ENCODE peak calls at places on chromosomes 13 and 19, in four cellular contexts. One of them, this sample, is unnamed.

GRCh38 chr13:55999709-56000108 is 1141.0 kb upstream of the PRR20A start:
- DNase-seq in HEK293T: no peak
- DNase-seq in K562: no peak
- DNase-seq in HepG2: no peak
- DNase-seq in this sample: peak

GRCh38 chr19:49812452-49812996 is 568 bp downstream of the FUZ start:
- DNase-seq in HepG2: no peak
- DNase-seq in HEK293T: no peak
- DNase-seq in K562: no peak
- DNase-seq in this sample: no peak

GRCh38 chr13:28324181-28324789 is 170.6 kb downstream of the FLT1 start:
- DNase-seq in HepG2: peak
- DNase-seq in HEK293T: peak
- DNase-seq in K562: peak
- DNase-seq in this sample: peak

GRCh38 chr13:29429496-29429895 is 166.0 kb downstream of the SLC7A1 start:
- DNase-seq in K562: no peak
- DNase-seq in HepG2: no peak
- DNase-seq in HEK293T: no peak
- DNase-seq in this sample: no peak

GRCh38 chr13:41588899-41589298 is 131.5 kb downstream of the RGCC start:
- DNase-seq in K562: peak
- DNase-seq in HepG2: peak
- DNase-seq in HEK293T: no peak
- DNase-seq in this sample: no peak

GRCh38 chr13:42947925-42948324 is 44.1 kb downstream of the EPSTI1 start:
- DNase-seq in HepG2: no peak
- DNase-seq in HEK293T: no peak
- DNase-seq in K562: no peak
- DNase-seq in this sample: no peak

GRCh38 chr13:110371550-110372465 is 64.7 kb downstream of the COL4A2 start:
- DNase-seq in HEK293T: no peak
- DNase-seq in HepG2: no peak
- DNase-seq in K562: no peak
- DNase-seq in this sample: no peak

GRCh38 chr19:56912406-56912805 is 71.9 kb upstream of the PEG3 start:
- DNase-seq in K562: no peak
- DNase-seq in HEK293T: no peak
- DNase-seq in HepG2: no peak
- DNase-seq in this sample: no peak

GRCh38 chr13:76741624-76742023 is 144.6 kb downstream of the KCTD12 start:
- DNase-seq in HEK293T: no peak
- DNase-seq in HepG2: no peak
- DNase-seq in K562: no peak
- DNase-seq in this sample: no peak

GRCh38 chr13:47930649-47931165 is 70.4 kb downstream of the SUCLA2 start:
- DNase-seq in HepG2: no peak
- DNase-seq in K562: no peak
- DNase-seq in HEK293T: no peak
- DNase-seq in this sample: no peak

GRCh38 chr13:40145139-40145538 is 489.7 kb downstream of the COG6 start:
- DNase-seq in K562: no peak
- DNase-seq in HepG2: no peak
- DNase-seq in HEK293T: no peak
- DNase-seq in this sample: no peak

GRCh38 chr13:34411881-34412280 is 530.2 kb upstream of the NBEA start:
- DNase-seq in K562: no peak
- DNase-seq in HEK293T: no peak
- DNase-seq in HepG2: no peak
- DNase-seq in this sample: no peak

GRCh38 chr13:43054803-43055802 is 31.7 kb downstream of the DNAJC15 start:
- DNase-seq in HEK293T: peak
- DNase-seq in K562: peak
- DNase-seq in HepG2: peak
- DNase-seq in this sample: peak

GRCh38 chr13:77516342-77516789 is 19.1 kb upstream of the SCEL start:
- DNase-seq in HepG2: no peak
- DNase-seq in K562: no peak
- DNase-seq in HEK293T: no peak
- DNase-seq in this sample: no peak

GRCh38 chr19:28393574-28394336 is 819.2 kb downstream of the UQCRFS1 start:
- DNase-seq in HEK293T: no peak
- DNase-seq in HepG2: no peak
- DNase-seq in K562: no peak
- DNase-seq in this sample: no peak

GRCh38 chr13:38369058-38369457 is 19.4 kb downstream of the UFM1 start:
- DNase-seq in HEK293T: no peak
- DNase-seq in K562: no peak
- DNase-seq in HepG2: no peak
- DNase-seq in this sample: no peak

GRCh38 chr13:38361551-38362262 is 12.1 kb downstream of the UFM1 start:
- DNase-seq in HepG2: no peak
- DNase-seq in HEK293T: no peak
- DNase-seq in K562: no peak
- DNase-seq in this sample: no peak

GRCh38 chr13:38363219-38363618 is 13.6 kb downstream of the UFM1 start:
- DNase-seq in HEK293T: no peak
- DNase-seq in K562: no peak
- DNase-seq in HepG2: no peak
- DNase-seq in this sample: no peak

GRCh38 chr13:38372818-38373217 is 23.2 kb downstream of the UFM1 start:
- DNase-seq in HepG2: no peak
- DNase-seq in K562: no peak
- DNase-seq in HEK293T: no peak
- DNase-seq in this sample: no peak

GRCh38 chr13:38366954-38367645 is 17.4 kb downstream of the UFM1 start:
- DNase-seq in K562: no peak
- DNase-seq in HEK293T: no peak
- DNase-seq in HepG2: no peak
- DNase-seq in this sample: no peak
- TF ChIP-seq ELF4 in K562: no peak
- TF ChIP-seq ELF4 in HEK293T: no peak
- TF ChIP-seq ELF4 in HepG2: no peak
- TF ChIP-seq ELF4 in this sample: no peak

GRCh38 chr19:16899566-16900075 is 10.8 kb downstream of the F2RL3 start:
- DNase-seq in HEK293T: peak
- DNase-seq in K562: peak
- DNase-seq in HepG2: peak
- DNase-seq in this sample: peak
- TF ChIP-seq ELF4 in HEK293T: no peak
- TF ChIP-seq ELF4 in K562: no peak
- TF ChIP-seq ELF4 in HepG2: no peak
- TF ChIP-seq ELF4 in this sample: no peak

GRCh38 chr19:3508771-3509535 is 2.8 kb downstream of the FZR1 start:
- DNase-seq in HepG2: no peak
- DNase-seq in HEK293T: no peak
- DNase-seq in K562: peak
- DNase-seq in this sample: no peak

GRCh38 chr19:3505598-3506383 is at the start of gene FZR1:
- DNase-seq in K562: peak
- DNase-seq in HEK293T: peak
- DNase-seq in HepG2: peak
- DNase-seq in this sample: peak

GRCh38 chr19:3507371-3508120 is 1.4 kb downstream of the FZR1 start:
- DNase-seq in K562: peak
- DNase-seq in HEK293T: no peak
- DNase-seq in HepG2: peak
- DNase-seq in this sample: peak

GRCh38 chr19:3504723-3505122 is 1.4 kb upstream of the FZR1 start:
- DNase-seq in HEK293T: no peak
- DNase-seq in K562: no peak
- DNase-seq in HepG2: no peak
- DNase-seq in this sample: no peak

GRCh38 chr19:3506384-3507340 is 551 bp downstream of the FZR1 start:
- DNase-seq in HepG2: no peak
- DNase-seq in K562: peak
- DNase-seq in HEK293T: no peak
- DNase-seq in this sample: no peak
- TF ChIP-seq ELF4 in HepG2: no peak
- TF ChIP-seq ELF4 in K562: no peak
- TF ChIP-seq ELF4 in HEK293T: no peak
- TF ChIP-seq ELF4 in this sample: no peak

GRCh38 chr19:928471-929259 is 2.8 kb downstream of the ARID3A start:
- DNase-seq in HEK293T: no peak
- DNase-seq in HepG2: peak
- DNase-seq in K562: no peak
- DNase-seq in this sample: peak
- TF ChIP-seq ELF4 in HEK293T: no peak
- TF ChIP-seq ELF4 in HepG2: no peak
- TF ChIP-seq ELF4 in K562: no peak
- TF ChIP-seq ELF4 in this sample: no peak

DNA sequence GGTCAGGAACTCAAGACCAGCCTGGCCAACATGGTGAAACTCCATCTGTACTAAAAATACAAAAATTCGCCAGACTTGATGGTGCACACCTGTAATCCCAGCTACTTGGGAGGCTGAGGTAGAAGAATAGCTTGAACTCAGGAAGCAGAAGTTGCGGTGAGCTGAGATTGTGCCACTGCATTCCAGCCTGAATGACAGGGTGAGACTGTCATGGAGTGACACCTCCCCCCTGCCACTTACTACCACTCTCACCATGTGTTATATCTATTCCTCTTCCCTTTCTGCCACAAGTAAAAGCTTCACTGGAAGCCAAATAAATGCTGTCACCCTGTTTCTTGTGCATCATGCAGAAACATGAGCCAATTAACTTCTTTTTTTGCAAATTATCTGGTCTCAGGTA is 10.6 kb upstream of the CEACAM4 start:
- DNase-seq in HEK293T: no peak
- DNase-seq in HepG2: no peak
- DNase-seq in K562: no peak
- DNase-seq in this sample: no peak
- TF ChIP-seq ELF4 in HEK293T: no peak
- TF ChIP-seq ELF4 in HepG2: no peak
- TF ChIP-seq ELF4 in K562: no peak
- TF ChIP-seq ELF4 in this sample: no peak

GRCh38 chr19:30229524-30230174 is 142.5 kb upstream of the ZNF536 start:
- DNase-seq in K562: no peak
- DNase-seq in HEK293T: peak
- DNase-seq in HepG2: no peak
- DNase-seq in this sample: no peak
- TF ChIP-seq ELF4 in K562: no peak
- TF ChIP-seq ELF4 in HEK293T: no peak
- TF ChIP-seq ELF4 in HepG2: no peak
- TF ChIP-seq ELF4 in this sample: no peak

GRCh38 chr13:113939129-113939904 is 34.6 kb downstream of the C13orf46 start:
- DNase-seq in K562: no peak
- DNase-seq in HepG2: no peak
- DNase-seq in HEK293T: no peak
- DNase-seq in this sample: no peak

GRCh38 chr13:113937073-113937472 is 36.8 kb downstream of the C13orf46 start:
- DNase-seq in HEK293T: no peak
- DNase-seq in K562: no peak
- DNase-seq in HepG2: no peak
- DNase-seq in this sample: no peak

GRCh38 chr13:113937497-113938140 is 36.3 kb downstream of the C13orf46 start:
- DNase-seq in HepG2: no peak
- DNase-seq in K562: no peak
- DNase-seq in HEK293T: no peak
- DNase-seq in this sample: no peak

GRCh38 chr13:113938716-113939115 is 35.2 kb downstream of the C13orf46 start:
- DNase-seq in HepG2: no peak
- DNase-seq in K562: no peak
- DNase-seq in HEK293T: no peak
- DNase-seq in this sample: no peak

DNA sequence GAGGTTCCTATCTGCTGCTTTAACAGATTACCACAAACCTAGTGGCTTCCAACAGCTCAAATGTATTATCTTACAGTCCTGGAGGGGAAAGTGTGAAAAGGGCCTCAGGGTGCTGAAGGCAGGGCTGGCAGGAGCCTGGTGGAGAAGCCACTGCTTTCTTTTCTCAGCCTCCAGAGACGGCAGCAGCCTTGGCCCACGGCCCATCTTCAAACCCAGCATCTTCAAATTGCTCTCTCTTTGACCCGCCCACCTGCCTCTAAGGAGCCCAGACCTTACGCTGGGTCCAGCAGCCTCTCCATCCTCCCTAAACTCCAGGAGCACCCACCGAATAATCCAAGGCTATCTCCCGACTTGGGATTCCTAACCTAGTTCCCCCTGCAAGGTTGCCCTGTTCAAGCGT is 35.6 kb downstream of the C13orf46 start:
- DNase-seq in K562: no peak
- DNase-seq in HEK293T: no peak
- DNase-seq in HepG2: no peak
- DNase-seq in this sample: no peak
- TF ChIP-seq ELF4 in K562: no peak
- TF ChIP-seq ELF4 in HEK293T: no peak
- TF ChIP-seq ELF4 in HepG2: no peak
- TF ChIP-seq ELF4 in this sample: no peak